ENCODE peak calls at places on chromosomes 13 and 19, in five cellular contexts. One of them, this sample, is unnamed.

GRCh38 chr13:60412909-60413616 is 16.0 kb downstream of the TDRD3 start:
- DNase-seq in SK-N-SH: no peak
- DNase-seq in GM12878: no peak
- DNase-seq in K562: no peak
- DNase-seq in HepG2: no peak
- DNase-seq in this sample: no peak

GRCh38 chr13:111510502-111511218 is 190.2 kb downstream of the TEX29 start:
- DNase-seq in K562: no peak
- DNase-seq in SK-N-SH: no peak
- DNase-seq in HepG2: no peak
- DNase-seq in GM12878: no peak
- DNase-seq in this sample: no peak

GRCh38 chr13:99416411-99417121 is 84.7 kb upstream of the TM9SF2 start:
- DNase-seq in SK-N-SH: no peak
- DNase-seq in K562: no peak
- DNase-seq in GM12878: no peak
- DNase-seq in HepG2: no peak
- DNase-seq in this sample: no peak

GRCh38 chr19:5125797-5126497 is 157.0 kb downstream of the KDM4B start:
- DNase-seq in SK-N-SH: no peak
- DNase-seq in K562: no peak
- DNase-seq in HepG2: no peak
- DNase-seq in GM12878: no peak
- DNase-seq in this sample: peak

GRCh38 chr13:23617551-23618014 is 47.4 kb downstream of the TNFRSF19 start:
- DNase-seq in SK-N-SH: no peak
- DNase-seq in K562: peak
- DNase-seq in GM12878: no peak
- DNase-seq in HepG2: no peak
- DNase-seq in this sample: peak

GRCh38 chr13:41137951-41138350 is 5.3 kb upstream of the KBTBD6 start:
- DNase-seq in SK-N-SH: no peak
- DNase-seq in K562: no peak
- DNase-seq in GM12878: no peak
- DNase-seq in HepG2: no peak
- DNase-seq in this sample: peak

GRCh38 chr19:2561895-2562294 is 86.0 kb downstream of the GADD45B start:
- DNase-seq in HepG2: no peak
- DNase-seq in SK-N-SH: no peak
- DNase-seq in GM12878: peak
- DNase-seq in K562: no peak
- DNase-seq in this sample: no peak

GRCh38 chr13:39895254-39895653 is 239.8 kb downstream of the COG6 start:
- DNase-seq in K562: no peak
- DNase-seq in HepG2: no peak
- DNase-seq in GM12878: no peak
- DNase-seq in SK-N-SH: no peak
- DNase-seq in this sample: no peak

GRCh38 chr13:114194853-114195252 is 15.8 kb downstream of the CFAP97D2 start:
- DNase-seq in GM12878: no peak
- DNase-seq in K562: no peak
- DNase-seq in SK-N-SH: no peak
- DNase-seq in HepG2: no peak
- DNase-seq in this sample: no peak

GRCh38 chr19:5572556-5573286 is 5.0 kb upstream of the TINCR start:
- DNase-seq in K562: no peak
- DNase-seq in GM12878: no peak
- DNase-seq in HepG2: no peak
- DNase-seq in SK-N-SH: peak
- DNase-seq in this sample: no peak

GRCh38 chr19:10510301-10510802 is 6.9 kb downstream of the S1PR5 start:
- DNase-seq in HepG2: peak
- DNase-seq in K562: peak
- DNase-seq in SK-N-SH: peak
- DNase-seq in GM12878: no peak
- DNase-seq in this sample: no peak

GRCh38 chr13:54210397-54211050 is 1181.9 kb downstream of the OLFM4 start:
- DNase-seq in GM12878: no peak
- DNase-seq in HepG2: no peak
- DNase-seq in K562: no peak
- DNase-seq in SK-N-SH: no peak
- DNase-seq in this sample: no peak

GRCh38 chr19:13492128-13492527 is 14.2 kb downstream of the CACNA1A start:
- DNase-seq in SK-N-SH: no peak
- DNase-seq in GM12878: no peak
- DNase-seq in HepG2: no peak
- DNase-seq in K562: no peak
- DNase-seq in this sample: peak

GRCh38 chr13:111139874-111140561 is 24.9 kb downstream of the ARHGEF7 start:
- DNase-seq in SK-N-SH: no peak
- DNase-seq in GM12878: no peak
- DNase-seq in HepG2: no peak
- DNase-seq in K562: no peak
- DNase-seq in this sample: no peak

GRCh38 chr13:94607939-94608338 is 6.3 kb downstream of the GPR180 start:
- DNase-seq in HepG2: no peak
- DNase-seq in SK-N-SH: no peak
- DNase-seq in GM12878: no peak
- DNase-seq in K562: no peak
- DNase-seq in this sample: peak

DNA sequence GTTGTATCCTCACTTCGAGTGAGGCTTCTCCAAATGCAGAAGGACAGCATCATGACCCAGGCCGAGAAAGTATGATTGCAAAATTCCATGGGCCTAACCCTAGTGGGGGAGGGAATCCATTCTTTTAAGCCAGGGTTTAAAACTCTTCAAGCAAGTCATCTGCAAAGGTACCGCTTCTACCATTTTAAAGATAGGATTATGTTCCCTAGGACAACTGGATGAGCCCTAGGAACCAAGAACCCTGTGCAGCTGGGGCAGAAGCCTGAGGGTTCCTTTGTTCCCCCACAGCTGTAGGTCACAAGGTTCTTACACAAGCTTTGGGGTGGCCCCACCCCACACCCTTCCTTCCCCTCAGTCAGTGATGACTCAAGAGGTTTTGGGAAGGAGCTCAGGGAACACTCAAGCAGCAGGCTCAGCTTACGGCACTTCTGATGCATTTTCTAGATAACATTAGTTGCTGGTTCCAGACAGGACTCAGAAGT is 13.5 kb downstream of the ARL11 start:
- DNase-seq in K562: peak
- DNase-seq in GM12878: no peak
- DNase-seq in SK-N-SH: no peak
- DNase-seq in HepG2: no peak
- DNase-seq in this sample: peak
- TF ChIP-seq MXI1 in K562: no peak
- TF ChIP-seq MXI1 in GM12878: no peak
- TF ChIP-seq MXI1 in SK-N-SH: no peak
- TF ChIP-seq MXI1 in HepG2: no peak
- TF ChIP-seq MXI1 in this sample: no peak

GRCh38 chr19:39969681-39970423 is 1.1 kb upstream of the PSMC4 start:
- DNase-seq in GM12878: no peak
- DNase-seq in K562: peak
- DNase-seq in SK-N-SH: no peak
- DNase-seq in HepG2: no peak
- DNase-seq in this sample: no peak
- TF ChIP-seq MXI1 in GM12878: no peak
- TF ChIP-seq MXI1 in K562: no peak
- TF ChIP-seq MXI1 in SK-N-SH: no peak
- TF ChIP-seq MXI1 in HepG2: no peak
- TF ChIP-seq MXI1 in this sample: no peak

DNA sequence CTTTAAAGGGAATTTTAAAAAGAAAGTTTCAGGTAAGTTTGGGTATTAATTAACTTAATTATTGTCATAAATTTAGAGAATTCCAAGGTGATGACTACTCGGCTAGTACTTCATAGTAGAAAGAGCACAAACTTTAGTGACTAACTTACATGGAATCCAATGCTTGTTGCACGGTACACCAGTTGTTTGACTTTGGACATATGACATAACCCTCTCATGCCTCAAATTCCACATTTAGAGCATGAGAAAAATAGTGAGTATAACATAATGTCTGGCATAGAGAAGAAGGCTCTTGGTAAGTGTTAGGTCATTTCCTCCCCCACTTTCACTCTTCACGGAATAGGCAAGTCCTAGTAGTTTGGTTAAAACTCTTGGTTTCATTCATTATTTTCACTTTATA is 1249.4 kb upstream of the SLC10A2 start:
- DNase-seq in GM12878: no peak
- DNase-seq in K562: no peak
- DNase-seq in HepG2: peak
- DNase-seq in SK-N-SH: no peak
- DNase-seq in this sample: peak
- TF ChIP-seq MXI1 in GM12878: no peak
- TF ChIP-seq MXI1 in K562: no peak
- TF ChIP-seq MXI1 in HepG2: no peak
- TF ChIP-seq MXI1 in SK-N-SH: no peak
- TF ChIP-seq MXI1 in this sample: no peak

GRCh38 chr13:43303040-43303729 is 279.8 kb downstream of the DNAJC15 start:
- DNase-seq in K562: no peak
- DNase-seq in SK-N-SH: peak
- DNase-seq in GM12878: no peak
- DNase-seq in HepG2: peak
- DNase-seq in this sample: peak
- TF ChIP-seq MXI1 in K562: no peak
- TF ChIP-seq MXI1 in SK-N-SH: peak
- TF ChIP-seq MXI1 in GM12878: no peak
- TF ChIP-seq MXI1 in HepG2: no peak
- TF ChIP-seq MXI1 in this sample: no peak

DNA sequence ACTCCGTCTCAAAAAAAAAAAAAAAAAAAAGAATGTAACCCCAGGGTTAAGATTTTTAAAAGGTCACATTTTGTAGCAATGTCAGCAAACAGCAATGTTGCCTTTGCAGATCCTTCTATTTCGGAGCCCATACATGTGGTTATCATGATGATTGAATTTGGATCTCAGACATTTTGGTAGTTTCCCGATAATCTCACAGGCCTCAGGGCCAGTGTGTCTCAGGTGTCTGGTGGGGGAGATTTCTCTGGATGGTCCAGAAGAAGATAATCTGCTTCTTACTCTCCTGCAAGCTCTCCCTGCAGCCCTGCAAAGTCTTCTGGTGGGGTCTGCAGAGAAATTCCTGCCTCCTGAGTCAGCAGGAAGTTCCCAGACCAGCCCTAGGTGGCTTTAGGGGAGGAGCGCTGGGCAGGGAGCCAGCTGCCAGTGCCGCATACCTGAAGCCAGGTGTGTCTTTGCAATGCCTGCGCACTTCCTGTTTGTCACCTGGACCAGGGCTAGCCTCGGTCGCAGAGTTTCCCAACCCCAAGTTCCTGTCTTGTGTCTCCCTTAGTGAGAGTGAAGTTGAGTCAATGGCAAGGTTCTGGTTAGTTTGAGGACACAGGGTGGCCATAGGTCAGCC is 1.4 kb downstream of the SH2D3A start:
- DNase-seq in HepG2: peak
- DNase-seq in K562: no peak
- DNase-seq in GM12878: no peak
- DNase-seq in SK-N-SH: no peak
- DNase-seq in this sample: no peak
- TF ChIP-seq MXI1 in HepG2: no peak
- TF ChIP-seq MXI1 in K562: no peak
- TF ChIP-seq MXI1 in GM12878: no peak
- TF ChIP-seq MXI1 in SK-N-SH: no peak
- TF ChIP-seq MXI1 in this sample: no peak

DNA sequence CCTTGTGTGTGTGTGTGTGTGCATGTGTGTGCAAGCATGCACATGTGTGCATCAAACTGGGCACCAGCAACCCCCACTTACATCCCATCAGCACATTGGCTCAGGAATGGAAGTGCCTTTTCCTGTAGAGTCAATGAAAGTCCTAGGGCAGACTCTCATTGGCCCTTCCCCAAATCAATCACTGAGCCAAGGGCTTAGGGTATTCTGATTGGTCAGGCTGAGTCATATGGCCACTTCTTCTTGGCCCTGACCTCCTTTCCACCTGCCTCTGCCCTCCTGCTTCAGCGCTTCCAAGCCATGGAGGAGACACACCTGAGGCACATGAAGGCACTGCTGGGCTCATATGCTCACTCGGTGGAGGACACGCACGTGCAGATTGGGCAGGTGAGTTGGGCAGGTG is 20.9 kb downstream of the FCHO1 start:
- DNase-seq in HepG2: no peak
- DNase-seq in SK-N-SH: no peak
- DNase-seq in K562: peak
- DNase-seq in GM12878: no peak
- DNase-seq in this sample: peak
- TF ChIP-seq MXI1 in HepG2: no peak
- TF ChIP-seq MXI1 in SK-N-SH: no peak
- TF ChIP-seq MXI1 in K562: no peak
- TF ChIP-seq MXI1 in GM12878: no peak
- TF ChIP-seq MXI1 in this sample: no peak

GRCh38 chr19:51740356-51740755 is 11.3 kb downstream of the FPR1 start:
- DNase-seq in SK-N-SH: no peak
- DNase-seq in HepG2: no peak
- DNase-seq in GM12878: no peak
- DNase-seq in K562: no peak
- DNase-seq in this sample: no peak

GRCh38 chr19:51737924-51738323 is 13.8 kb downstream of the FPR1 start:
- DNase-seq in HepG2: no peak
- DNase-seq in K562: no peak
- DNase-seq in GM12878: no peak
- DNase-seq in SK-N-SH: no peak
- DNase-seq in this sample: no peak

GRCh38 chr19:51739466-51740213 is 12.0 kb downstream of the FPR1 start:
- DNase-seq in SK-N-SH: no peak
- DNase-seq in HepG2: no peak
- DNase-seq in K562: no peak
- DNase-seq in GM12878: no peak
- DNase-seq in this sample: no peak

GRCh38 chr19:51733742-51734522 is 10.1 kb upstream of the HAS1 start:
- DNase-seq in HepG2: no peak
- DNase-seq in SK-N-SH: no peak
- DNase-seq in K562: no peak
- DNase-seq in GM12878: no peak
- DNase-seq in this sample: no peak

GRCh38 chr19:51735759-51736449 is 12.1 kb upstream of the HAS1 start:
- DNase-seq in SK-N-SH: no peak
- DNase-seq in K562: peak
- DNase-seq in GM12878: no peak
- DNase-seq in HepG2: no peak
- DNase-seq in this sample: peak
- TF ChIP-seq MXI1 in SK-N-SH: no peak
- TF ChIP-seq MXI1 in K562: no peak
- TF ChIP-seq MXI1 in GM12878: no peak
- TF ChIP-seq MXI1 in HepG2: no peak
- TF ChIP-seq MXI1 in this sample: no peak